ENCODE peak calls at places on chromosomes 16 and 17, in five cellular contexts. I is body of pancreas, M is tibial artery, K is kidney epithelial cell, O is heart right ventricle. N is an unnamed sample.

GRCh38 chr16:61792194-61792904 is 243.9 kb downstream of the CDH8 start:
- DNase-seq in I (no peak), M (no peak), K (peak), O (no peak), N (no peak)

GRCh38 chr16:86734559-86735480 is 156.5 kb downstream of the FOXL1 start:
- DNase-seq in I (no peak), M (no peak), K (no peak), O (no peak), N (no peak)

GRCh38 chr17:39402890-39403605 is 1.6 kb upstream of the FBXL20 start:
- DNase-seq in I (no peak), M (no peak), K (no peak), O (no peak), N (peak)

GRCh38 chr17:69819316-69820087 is 255.5 kb upstream of the KCNJ16 start:
- DNase-seq in I (no peak), M (no peak), K (no peak), O (no peak), N (no peak)

GRCh38 chr17:14464741-14465140 is 163.9 kb downstream of the HS3ST3B1 start:
- DNase-seq in I (no peak), M (no peak), K (no peak), O (no peak), N (no peak)

GRCh38 chr17:38969281-38969680 is 2.1 kb upstream of the FBXO47 start:
- DNase-seq in I (no peak), M (no peak), K (no peak), O (no peak), N (peak)

GRCh38 chr16:65876200-65876498 is 490.3 kb upstream of the CDH5 start:
- DNase-seq in I (no peak), M (no peak), K (no peak), O (no peak), N (no peak)

GRCh38 chr17:57211543-57211942 is 44.8 kb upstream of the MSI2 start:
- DNase-seq in I (no peak), M (no peak), K (peak), O (no peak), N (no peak)

GRCh38 chr17:57574040-57574513 is 171.0 kb downstream of the CCDC182 start:
- DNase-seq in I (peak), M (peak), K (no peak), O (peak), N (no peak)

GRCh38 chr17:19867654-19868395 is at the start of gene ULK2:
- DNase-seq in I (peak), M (peak), K (no peak), O (peak), N (peak)

GRCh38 chr17:42508426-42509164 is 27.4 kb upstream of the NAGLU start:
- DNase-seq in I (no peak), M (no peak), K (no peak), O (no peak), N (no peak)

GRCh38 chr17:37220609-37220953 is 155.2 kb upstream of the C17orf78 start:
- DNase-seq in I (no peak), M (no peak), K (no peak), O (no peak), N (no peak)

GRCh38 chr16:22813946-22814325 is at the start of gene HS3ST2:
- DNase-seq in I (peak), M (peak), K (no peak), O (peak), N (peak)

GRCh38 chr16:68590201-68590994 is 51.3 kb downstream of the ZFP90 start:
- DNase-seq in I (peak), M (no peak), K (no peak), O (no peak), N (peak)

GRCh38 chr17:63848834-63849689 is 6.6 kb upstream of the SMARCD2 start:
- DNase-seq in I (peak), M (peak), K (no peak), O (peak), N (peak)

GRCh38 chr17:4594406-4595349 is 10.3 kb downstream of the SMTNL2 start:
- DNase-seq in I (peak), M (no peak), K (no peak), O (no peak), N (peak)

GRCh38 chr16:85350973-85351372 is 238.7 kb upstream of the CIBAR2 start:
- DNase-seq in I (peak), M (peak), K (peak), O (peak), N (peak)

GRCh38 chr16:24976061-24976779 is 38.9 kb downstream of the ARHGAP17 start:
- DNase-seq in I (no peak), M (no peak), K (no peak), O (no peak), N (no peak)

GRCh38 chr17:49890077-49890821 is 42.4 kb upstream of the TAC4 start:
- DNase-seq in I (no peak), M (no peak), K (no peak), O (peak), N (no peak)

GRCh38 chr16:61233718-61234117 is 802.5 kb downstream of the CDH8 start:
- DNase-seq in I (no peak), M (no peak), K (no peak), O (no peak), N (no peak)

GRCh38 chr16:66538910-66539309 is 11.0 kb downstream of the TK2 start:
- DNase-seq in I (no peak), M (no peak), K (no peak), O (no peak), N (no peak)

GRCh38 chr16:78324649-78325274 is 225.3 kb downstream of the WWOX start:
- DNase-seq in I (no peak), M (no peak), K (no peak), O (no peak), N (no peak)

GRCh38 chr16:65180986-65181710 is 59.3 kb upstream of the CDH11 start:
- DNase-seq in I (no peak), M (no peak), K (no peak), O (no peak), N (no peak)

GRCh38 chr17:71975998-71976649 is 144.7 kb upstream of the SOX9 start:
- DNase-seq in I (peak), M (peak), K (peak), O (peak), N (peak)

GRCh38 chr16:30187971-30188561 is 4.7 kb downstream of the CORO1A start:
- DNase-seq in I (no peak), M (peak), K (no peak), O (peak), N (peak)

DNA sequence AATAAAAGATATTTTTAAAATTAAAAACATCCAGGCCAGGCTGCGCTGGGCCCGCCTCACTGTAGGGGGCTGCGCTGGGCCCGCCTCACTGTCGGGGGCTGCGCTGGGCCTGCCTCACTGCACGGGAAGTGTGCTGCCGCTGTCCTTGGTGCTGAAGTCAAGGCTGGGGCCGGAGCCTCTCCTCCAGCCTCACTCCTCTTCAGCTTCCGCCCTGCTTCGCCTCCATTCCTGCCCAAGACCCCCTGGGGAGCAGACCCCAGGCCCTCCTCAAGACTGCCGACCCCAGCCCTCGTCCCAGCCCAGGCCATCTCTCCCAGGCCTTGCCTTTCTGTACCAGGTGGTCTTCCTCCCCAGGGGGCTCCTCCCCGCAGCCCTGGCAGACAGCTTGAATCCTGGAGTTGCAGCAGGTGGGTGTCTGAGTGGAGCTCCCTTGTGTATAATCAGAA is 26.2 kb downstream of the ENDOV start:
- DNase-seq in I (no peak), M (no peak), K (no peak), O (peak), N (no peak)
- TF ChIP-seq CTCF in I (no peak), M (no peak), K (no peak), O (no peak), N (no peak)

GRCh38 chr17:55263565-55264272 is 1.0 kb upstream of the HLF start:
- DNase-seq in I (no peak), M (no peak), K (no peak), O (no peak), N (no peak)
- H3K4me3 ChIP-seq in I (no peak), M (peak), K (no peak), O (peak), N (no peak)

GRCh38 chr17:77398274-77398673 is 257.5 kb downstream of the SEC14L1 start:
- DNase-seq in I (no peak), M (no peak), K (no peak), O (no peak), N (no peak)

GRCh38 chr17:77402159-77402731 is 261.5 kb downstream of the SEC14L1 start:
- DNase-seq in I (no peak), M (no peak), K (no peak), O (no peak), N (no peak)

GRCh38 chr17:77403854-77404253 is 263.1 kb downstream of the SEC14L1 start:
- DNase-seq in I (no peak), M (no peak), K (no peak), O (no peak), N (no peak)

GRCh38 chr17:77399319-77399959 is 258.7 kb downstream of the SEC14L1 start:
- DNase-seq in I (no peak), M (no peak), K (no peak), O (no peak), N (no peak)

GRCh38 chr17:77400445-77400870 is 259.7 kb downstream of the SEC14L1 start:
- DNase-seq in I (no peak), M (no peak), K (no peak), O (peak), N (peak)
- TF ChIP-seq CTCF in I (peak), M (peak), K (peak), O (peak), N (no peak)

GRCh38 chr17:44887971-44888955 is 11.0 kb downstream of the EFTUD2 start:
- DNase-seq in I (no peak), M (no peak), K (no peak), O (no peak), N (no peak)
- H3K4me3 ChIP-seq in I (no peak), M (no peak), K (no peak), O (no peak), N (no peak)

GRCh38 chr16:83118365-83118764 is 491.6 kb downstream of the CDH13 start:
- DNase-seq in I (no peak), M (no peak), K (no peak), O (no peak), N (no peak)
- TF ChIP-seq CTCF in I (no peak), M (no peak), K (no peak), O (no peak), N (no peak)

GRCh38 chr17:81483862-81484194 is 28.8 kb downstream of the ACTG1 start:
- DNase-seq in I (no peak), M (no peak), K (no peak), O (no peak), N (no peak)

GRCh38 chr17:81483085-81483861 is 29.3 kb downstream of the ACTG1 start:
- DNase-seq in I (peak), M (no peak), K (no peak), O (peak), N (peak)

GRCh38 chr17:81481815-81482505 is 30.6 kb downstream of the ACTG1 start:
- DNase-seq in I (no peak), M (no peak), K (no peak), O (no peak), N (no peak)

GRCh38 chr17:81481011-81481799 is 31.4 kb downstream of the ACTG1 start:
- DNase-seq in I (peak), M (peak), K (no peak), O (peak), N (no peak)

DNA sequence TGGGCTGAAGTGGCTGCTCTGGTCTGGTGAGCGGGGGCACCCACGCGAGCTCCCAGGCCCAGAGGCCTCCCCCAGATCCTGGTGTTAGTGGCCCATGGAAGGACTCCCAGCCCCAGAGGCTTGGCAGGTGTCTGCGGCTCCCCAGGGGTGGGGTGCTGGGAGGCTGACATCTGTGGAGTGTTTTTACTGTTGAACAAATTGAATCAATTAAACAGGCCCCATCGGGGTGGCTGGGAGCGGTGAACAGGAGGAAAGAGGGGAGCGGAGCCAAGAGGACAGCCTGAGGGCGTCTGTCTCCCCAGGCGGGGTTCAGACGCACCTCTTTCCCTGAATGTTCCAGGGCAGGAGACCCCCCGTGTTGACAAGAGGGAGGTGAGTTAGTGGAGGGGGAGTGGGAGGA is 29.9 kb downstream of the ACTG1 start:
- DNase-seq in I (peak), M (no peak), K (no peak), O (no peak), N (no peak)
- H3K4me3 ChIP-seq in I (no peak), M (no peak), K (no peak), O (no peak), N (no peak)

GRCh38 chr17:46002973-46003316 is 3.9 kb downstream of the STH start:
- DNase-seq in I (no peak), M (no peak), K (no peak), O (no peak), N (no peak)
- TF ChIP-seq CTCF in I (no peak), M (no peak), K (no peak), O (no peak), N (no peak)

DNA sequence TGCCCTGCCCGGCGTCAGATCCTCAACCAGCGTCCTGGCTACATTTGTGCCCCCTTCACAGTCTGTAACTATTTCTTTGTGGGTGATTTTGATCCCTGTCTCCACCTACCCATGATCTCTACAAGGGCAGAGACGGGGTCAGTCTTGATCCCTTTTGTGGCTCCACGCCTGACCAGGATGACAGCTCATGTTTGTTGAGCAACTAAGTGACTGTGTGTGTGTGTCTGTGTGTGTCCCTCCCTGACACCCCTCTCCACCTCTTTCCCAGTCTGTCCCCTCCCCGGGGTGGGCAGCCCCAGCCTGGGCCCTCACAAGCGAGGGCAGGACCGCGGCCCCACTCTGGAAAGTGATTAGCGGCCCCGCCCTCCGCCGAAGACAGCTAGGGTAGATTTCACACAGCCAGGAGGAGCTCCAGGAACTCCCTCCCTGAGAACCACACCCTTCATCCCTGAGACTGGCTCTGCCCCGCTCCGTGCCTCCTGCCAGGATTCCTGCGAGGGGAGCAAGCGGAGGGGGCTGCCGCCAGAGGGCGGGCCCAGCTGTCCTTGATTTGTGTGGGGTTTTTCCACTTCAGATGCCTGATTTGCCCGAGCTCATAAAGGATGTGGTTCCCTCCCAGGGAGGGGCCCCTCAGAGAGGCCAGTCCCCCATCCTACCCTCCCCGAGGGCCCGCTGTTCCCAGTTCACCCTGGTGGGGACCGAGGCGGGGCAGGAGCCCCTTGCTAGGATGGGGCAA is 5.3 kb upstream of the HS3ST6 start:
- DNase-seq in I (no peak), M (no peak), K (no peak), O (no peak), N (peak)
- H3K4me3 ChIP-seq in I (no peak), M (no peak), K (no peak), O (no peak), N (no peak)

GRCh38 chr16:5427571-5427970 is 330.0 kb upstream of the EEF2KMT start:
- DNase-seq in I (no peak), M (no peak), K (no peak), O (no peak), N (no peak)

GRCh38 chr16:5430598-5430997 is 333.0 kb upstream of the EEF2KMT start:
- DNase-seq in I (no peak), M (no peak), K (no peak), O (no peak), N (no peak)

GRCh38 chr16:5432166-5432565 is 334.6 kb upstream of the EEF2KMT start:
- DNase-seq in I (no peak), M (no peak), K (no peak), O (no peak), N (no peak)

DNA sequence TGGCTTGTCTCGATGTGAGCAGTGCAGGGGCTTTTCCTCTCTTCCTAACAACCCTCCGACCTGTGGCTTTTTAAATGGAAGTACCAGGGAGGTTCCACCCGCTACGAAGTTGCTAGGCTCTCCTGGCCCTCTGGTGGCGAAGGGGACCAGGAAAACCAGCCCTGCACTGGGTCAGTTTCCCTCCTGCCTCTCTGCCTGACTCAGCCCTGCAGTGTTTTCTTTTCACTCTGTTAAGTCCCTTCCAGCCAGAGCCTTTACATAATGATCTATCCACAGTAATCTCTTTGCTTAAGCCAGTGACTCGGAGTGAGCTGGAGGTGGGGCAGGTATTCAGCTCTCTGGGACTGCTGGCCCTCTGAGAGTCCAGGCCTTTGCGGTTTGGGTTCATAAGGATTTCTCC is 331.3 kb upstream of the EEF2KMT start:
- DNase-seq in I (no peak), M (no peak), K (no peak), O (no peak), N (no peak)
- TF ChIP-seq CTCF in I (no peak), M (no peak), K (no peak), O (no peak), N (no peak)